ENCODE peak calls at places on chromosomes 1 and 21, in ten cellular contexts. U is PC-9; I is cardiac muscle cell; C is mesendoderm; M is body of pancreas; K is lower lobe of right lung; B is adrenal gland; Q is naive thymus-derived CD4-positive, alpha-beta T cell; O is GM23338; W is heart right ventricle. E is an unnamed sample.

GRCh38 chr1:86567341-86567740 is 20.5 kb downstream of the CLCA4 start:
- DNase-seq in B (no peak), M (no peak), U (no peak), O (no peak), Q (no peak), K (no peak), C (no peak), W (no peak), I (no peak), E (no peak)

GRCh38 chr1:201291917-201292316 is 8.6 kb downstream of the PKP1 start:
- DNase-seq in K (no peak), W (no peak), I (no peak), C (no peak), B (no peak), M (no peak), U (no peak), O (no peak), Q (no peak), E (no peak)

GRCh38 chr1:91948097-91948496 is 1.1 kb upstream of the BRDT start:
- DNase-seq in Q (no peak), C (peak; percentile 19), B (no peak), U (no peak), I (no peak), K (no peak), O (no peak), M (no peak), W (no peak), E (no peak)

GRCh38 chr1:24905355-24905978 is 24.6 kb downstream of the RUNX3 start:
- DNase-seq in W (no peak), B (no peak), C (no peak), Q (no peak), I (no peak), M (no peak), U (no peak), O (no peak), K (peak; percentile 28), E (no peak)

GRCh38 chr1:25754421-25755195 is 45.4 kb upstream of the SELENON start:
- DNase-seq in M (no peak), C (no peak), B (no peak), Q (peak; percentile 69), O (peak; percentile 25), K (no peak), I (no peak), W (no peak), U (no peak), E (no peak)

GRCh38 chr1:6996371-6996770 is 211.1 kb downstream of the CAMTA1 start:
- DNase-seq in Q (no peak), C (no peak), O (no peak), W (no peak), B (no peak), U (no peak), I (no peak), K (no peak), M (no peak), E (no peak)

GRCh38 chr1:32872189-32872898 is 1.6 kb upstream of the FNDC5 start:
- DNase-seq in U (peak; percentile 35), Q (peak; percentile 47), M (peak; percentile 79), B (peak; percentile 75), C (peak; percentile 96), K (peak; percentile 67), I (peak; percentile 68), O (peak; percentile 94), W (peak; percentile 59), E (no peak)

GRCh38 chr21:20720623-20721022 is 277.6 kb upstream of the NCAM2 start:
- DNase-seq in O (no peak), W (no peak), U (peak; percentile 35), K (no peak), I (peak; percentile 16), Q (no peak), C (no peak), B (no peak), M (no peak), E (no peak)

GRCh38 chr1:211975152-211975941 is 60.0 kb downstream of the INTS7 start:
- DNase-seq in Q (no peak), M (no peak), W (no peak), I (no peak), U (no peak), C (no peak), K (no peak), O (no peak), B (no peak), E (no peak)

GRCh38 chr1:234584926-234585325 is 25.1 kb downstream of the IRF2BP2 start:
- DNase-seq in I (peak; percentile 44), C (no peak), W (peak; percentile 35), O (no peak), Q (no peak), B (no peak), U (no peak), K (no peak), M (peak; percentile 42), E (no peak)

GRCh38 chr1:95233737-95234493 is at the start of gene RWDD3:
- DNase-seq in M (peak; percentile 95), O (peak; percentile 96), C (peak; percentile 95), Q (peak; percentile 92), U (peak; percentile 79), I (peak; percentile 96), W (peak; percentile 96), K (peak; percentile 97), B (peak; percentile 94), E (peak; percentile 98)

GRCh38 chr1:56478734-56479133 is 100.6 kb downstream of the PLPP3 start:
- DNase-seq in C (no peak), M (no peak), U (no peak), I (no peak), O (no peak), B (no peak), Q (no peak), W (no peak), K (no peak), E (no peak)

GRCh38 chr1:56472860-56473259 is 106.5 kb downstream of the PLPP3 start:
- DNase-seq in U (no peak), Q (no peak), M (no peak), W (no peak), O (no peak), K (no peak), B (no peak), I (no peak), C (no peak), E (no peak)

GRCh38 chr1:56473582-56474270 is 105.6 kb downstream of the PLPP3 start:
- DNase-seq in K (no peak), W (no peak), Q (no peak), O (no peak), B (no peak), U (no peak), M (no peak), C (no peak), I (no peak), E (no peak)

GRCh38 chr1:56481140-56481694 is 98.1 kb downstream of the PLPP3 start:
- DNase-seq in O (no peak), U (no peak), M (no peak), I (no peak), W (no peak), K (no peak), C (no peak), Q (no peak), B (no peak), E (no peak)

GRCh38 chr1:56477164-56478111 is 101.9 kb downstream of the PLPP3 start:
- DNase-seq in Q (no peak), I (peak; percentile 87), K (peak; percentile 79), O (peak; percentile 69), B (peak; percentile 51), W (peak; percentile 79), C (peak; percentile 69), M (peak; percentile 68), U (no peak), E (peak; percentile 36)
- H3K4me3 ChIP-seq in Q (no peak overlapping the region), I (peak overlapping the region; percentile 52), K (peak overlapping the region; percentile 59), O (peak overlapping the region; percentile 76), B (peak overlapping the region; percentile 19), W (peak overlapping the region; percentile 67), C (peak overlapping the region; percentile 4), M (peak overlapping the region; percentile 23), U (no peak overlapping the region), E (no peak overlapping the region)

GRCh38 chr1:15626269-15626668 is 9.0 kb downstream of the DDI2 start:
- DNase-seq in Q (no peak), B (no peak), O (no peak), C (no peak), K (no peak), U (no peak), W (no peak), M (no peak), I (no peak), E (peak; percentile 28)
- H3K36me3 ChIP-seq in Q (peaks cover 43% of the 10 kb centered on the region), B (no peaks in the 10 kb centered on the region), O (peaks cover 35% of the 10 kb centered on the region), C (peaks cover 5% of the 10 kb centered on the region), K (peaks cover 44% of the 10 kb centered on the region), U (peaks cover 9% of the 10 kb centered on the region), W (peaks cover 48% of the 10 kb centered on the region), M (no peaks in the 10 kb centered on the region), I (peaks cover 20% of the 10 kb centered on the region), E (no peaks in the 10 kb centered on the region)

GRCh38 chr1:200042437-200043329 is 15.2 kb downstream of the NR5A2 start:
- DNase-seq in Q (no peak), W (no peak), C (peak; percentile 76), M (peak; percentile 85), O (peak; percentile 71), U (no peak), K (no peak), B (no peak), I (no peak), E (peak; percentile 82)

GRCh38 chr1:200041337-200042118 is 14.0 kb downstream of the NR5A2 start:
- DNase-seq in O (peak; percentile 74), C (peak; percentile 55), Q (no peak), I (no peak), M (peak; percentile 48), U (no peak), W (no peak), B (no peak), K (no peak), E (peak; percentile 40)

GRCh38 chr1:200043330-200043668 is 15.8 kb downstream of the NR5A2 start:
- DNase-seq in I (no peak), B (no peak), Q (no peak), C (no peak), M (no peak), W (no peak), U (no peak), O (no peak), K (no peak), E (no peak)

GRCh38 chr1:200040516-200041138 is 13.1 kb downstream of the NR5A2 start:
- DNase-seq in W (no peak), B (no peak), Q (no peak), I (peak; percentile 35), M (peak; percentile 70), O (peak; percentile 82), C (peak; percentile 83), K (no peak), U (no peak), E (peak; percentile 68)

DNA sequence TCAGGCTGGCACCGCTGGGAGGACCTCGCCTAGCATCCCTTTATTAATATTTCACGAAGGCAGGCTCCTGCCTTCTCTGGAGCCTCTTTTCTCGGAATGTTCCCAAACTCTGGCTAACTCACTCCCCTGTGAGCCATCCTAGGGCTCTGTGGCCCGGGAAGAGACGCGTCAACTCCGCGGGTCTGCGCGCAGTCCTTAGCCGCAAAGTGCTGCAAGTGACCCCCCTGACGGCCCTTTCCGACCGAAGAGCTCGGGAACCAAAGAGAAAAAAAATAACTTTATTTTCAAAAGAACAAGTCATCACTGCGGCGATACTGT is 14.6 kb downstream of the NR5A2 start:
- DNase-seq in Q (no peak), M (no peak), W (no peak), I (no peak), U (no peak), K (no peak), O (peak; percentile 66), C (peak; percentile 53), B (no peak), E (no peak)
- H3K4me3 ChIP-seq in Q (no peak overlapping the region), M (peak overlapping the region; percentile 40), W (peak overlapping the region; percentile 53), I (peak overlapping the region; percentile 13), U (no peak overlapping the region), K (peak overlapping the region; percentile 60), O (peak overlapping the region; percentile 93), C (peak overlapping the region; percentile 51), B (no peak overlapping the region), E (peak overlapping the region; percentile 2)

GRCh38 chr1:230548357-230548756 is 93.9 kb upstream of the COG2 start:
- DNase-seq in C (peak; percentile 25), W (no peak), O (no peak), M (peak; percentile 49), U (no peak), B (no peak), I (no peak), Q (no peak), K (no peak), E (no peak)
- H3K36me3 ChIP-seq in C (no peaks in the 10 kb centered on the region), W (no peaks in the 10 kb centered on the region), O (no peaks in the 10 kb centered on the region), M (no peaks in the 10 kb centered on the region), U (no peaks in the 10 kb centered on the region), B (no peaks in the 10 kb centered on the region), I (no peaks in the 10 kb centered on the region), Q (no peaks in the 10 kb centered on the region), K (no peaks in the 10 kb centered on the region), E (no peaks in the 10 kb centered on the region)

E was measured in mucosa of descending colon.